ENCODE peak calls at places on chromosomes 13 and 19, in five cellular contexts. U, C, A, K and Q are unnamed samples.

GRCh38 chr19:23788415-23788814 is 29.7 kb upstream of the ZNF681 start:
- DNase-seq in U (no peak), C (no peak), A (no peak), K (no peak), Q (no peak)

GRCh38 chr13:33752631-33753030 is 65.3 kb upstream of the RFC3 start:
- DNase-seq in U (no peak), C (no peak), A (no peak), K (no peak), Q (no peak)

GRCh38 chr19:17944301-17944700 is 11.5 kb downstream of the CCDC124 start:
- DNase-seq in U (peak; percentile 27), C (no peak), A (no peak), K (no peak), Q (no peak)

GRCh38 chr19:8491574-8491973 is 10.9 kb downstream of the PRAM1 start:
- DNase-seq in U (no peak), C (no peak), A (no peak), K (no peak), Q (no peak)

GRCh38 chr13:102788683-102789082 is 10.1 kb downstream of the POGLUT2 start:
- DNase-seq in U (no peak), C (no peak), A (no peak), K (no peak), Q (no peak)

GRCh38 chr19:17830567-17831418 is 9.5 kb upstream of the INSL3 start:
- DNase-seq in U (no peak), C (peak; percentile 90), A (peak; percentile 40), K (peak; percentile 93), Q (peak; percentile 62)

GRCh38 chr13:25375727-25376358 is 4.1 kb downstream of the ATP8A2 start:
- DNase-seq in U (peak; percentile 5), C (no peak), A (no peak), K (peak; percentile 29), Q (peak; percentile 51)

GRCh38 chr19:55176116-55176515 is 4.0 kb downstream of the SYT5 start:
- DNase-seq in U (no peak), C (no peak), A (no peak), K (no peak), Q (no peak)

GRCh38 chr19:19335408-19336158 is 15.0 kb downstream of the MAU2 start:
- DNase-seq in U (no peak), C (no peak), A (no peak), K (no peak), Q (no peak)

GRCh38 chr19:16376649-16377048 is 52.0 kb downstream of the KLF2 start:
- DNase-seq in U (no peak), C (peak; percentile 31), A (no peak), K (peak; percentile 56), Q (peak; percentile 27)

DNA sequence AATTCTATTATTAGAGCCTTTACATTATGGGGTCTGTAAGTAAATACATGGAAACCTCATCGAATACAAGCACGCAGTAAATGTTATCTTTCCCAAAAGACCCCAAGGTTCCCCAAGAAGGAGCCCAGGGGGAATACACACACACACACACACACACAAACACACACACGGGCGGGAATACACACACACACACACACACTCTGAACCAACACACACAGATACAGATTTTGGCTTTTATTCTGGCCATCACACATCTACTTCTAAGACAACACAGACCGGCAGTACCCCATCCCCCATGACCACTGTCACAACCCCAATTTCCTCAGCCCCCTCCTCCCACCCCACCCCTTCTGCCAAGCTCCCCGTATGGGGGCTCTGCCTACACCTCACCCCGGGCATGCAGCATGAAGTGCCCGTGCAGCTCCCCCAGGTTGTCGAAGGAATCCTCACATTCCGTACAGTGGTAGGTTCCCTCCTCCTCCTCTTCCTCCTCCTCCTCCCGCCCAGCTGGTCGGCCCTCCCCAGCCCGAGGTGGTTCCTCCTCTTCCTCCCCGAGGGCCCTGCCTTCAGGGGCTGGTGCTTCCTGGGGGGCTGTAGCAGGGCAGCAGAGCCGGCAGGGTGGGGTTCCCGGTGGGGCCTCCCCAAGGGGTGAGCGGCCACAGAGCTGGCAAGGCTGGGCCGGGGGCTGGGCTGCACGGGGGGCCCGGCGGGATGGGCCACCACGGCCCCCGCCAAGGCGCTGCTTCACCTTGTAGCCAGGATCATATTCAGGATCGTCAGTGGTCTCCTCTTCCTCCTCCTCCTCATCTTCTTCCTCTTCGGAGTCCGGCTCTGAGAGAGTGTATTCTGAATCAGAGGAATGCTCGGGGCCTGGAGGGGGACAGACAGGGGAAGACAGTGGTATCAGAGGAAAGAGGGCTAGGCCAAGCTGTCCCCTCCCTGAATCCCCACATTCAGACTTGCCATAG is 4.4 kb upstream of the SRRM5 start:
- DNase-seq in U (no peak), C (no peak), A (no peak), K (no peak), Q (no peak)
- TF ChIP-seq CTCF in U (no peak), C (no peak), A (no peak), K (no peak), Q (no peak)

GRCh38 chr13:26971990-26972888 is 199.4 kb downstream of the USP12 start:
- DNase-seq in U (no peak), C (peak; percentile 84), A (no peak), K (no peak), Q (no peak)
- TF ChIP-seq CTCF in U (no peak), C (peak; percentile 50), A (peak; percentile 77), K (no peak), Q (peak; percentile 43)

GRCh38 chr19:45091031-45091918 is 1.7 kb upstream of the PPP1R37 start:
- DNase-seq in U (peak; percentile 95), C (peak; percentile 99), A (peak; percentile 85), K (peak; percentile 99), Q (peak; percentile 100)

GRCh38 chr19:45090598-45090997 is 2.4 kb upstream of the PPP1R37 start:
- DNase-seq in U (no peak), C (no peak), A (no peak), K (no peak), Q (no peak)

GRCh38 chr19:45094158-45094557 is 1.2 kb downstream of the PPP1R37 start:
- DNase-seq in U (no peak), C (no peak), A (no peak), K (no peak), Q (no peak)

GRCh38 chr19:45094707-45095106 is 1.7 kb downstream of the PPP1R37 start:
- DNase-seq in U (no peak), C (no peak), A (no peak), K (no peak), Q (no peak)

DNA sequence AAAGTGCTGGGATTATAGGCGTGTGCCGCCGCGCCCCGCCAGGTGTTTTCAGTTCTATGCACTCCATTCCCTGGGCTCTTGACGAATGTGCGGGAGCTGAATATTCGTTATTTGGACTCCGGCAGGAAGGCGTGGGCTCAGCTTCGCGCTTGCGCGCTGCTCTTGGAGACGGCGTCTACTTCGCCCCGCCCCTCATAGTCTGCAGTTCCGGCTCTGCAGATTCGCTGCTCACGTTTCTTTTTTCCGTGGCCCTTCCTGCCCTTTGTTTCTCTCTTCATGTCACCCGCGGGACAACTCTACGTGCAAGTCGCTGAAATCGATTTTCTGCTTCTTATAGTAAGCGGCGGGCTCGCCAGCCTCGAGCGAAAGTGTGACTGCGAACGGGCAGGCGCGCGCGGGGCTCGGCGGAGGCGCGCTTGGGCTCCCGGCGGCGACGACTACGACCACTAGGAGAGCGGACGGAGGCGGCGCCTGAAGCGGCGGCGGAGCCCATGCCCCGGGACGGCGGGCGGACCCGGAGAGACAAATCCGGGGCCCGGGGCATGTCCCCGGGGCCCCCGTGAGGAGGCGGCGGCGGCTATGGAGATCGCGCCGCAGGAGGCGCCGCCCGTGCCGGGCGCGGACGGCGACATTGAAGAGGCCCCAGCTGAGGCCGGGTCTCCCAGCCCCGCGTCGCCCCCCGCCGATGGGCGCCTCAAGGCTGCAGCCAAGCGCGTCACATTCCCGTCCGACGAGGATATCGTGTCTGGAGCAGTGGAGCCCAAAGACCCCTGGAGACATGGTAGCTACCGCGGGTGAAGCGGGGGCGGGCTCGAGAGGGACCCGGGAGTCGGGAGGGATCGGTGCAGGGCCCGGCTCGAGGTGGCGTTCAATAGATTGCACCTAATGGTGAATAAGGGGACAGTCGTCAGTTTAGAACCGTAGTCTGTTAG is at the start of gene PPP1R37:
- DNase-seq in U (peak; percentile 91), C (peak; percentile 93), A (peak; percentile 90), K (peak; percentile 92), Q (peak; percentile 89)
- TF ChIP-seq CTCF in U (peak; percentile 8), C (no peak), A (no peak), K (no peak), Q (peak; percentile 60)

GRCh38 chr13:110138009-110138699 is 168.8 kb downstream of the COL4A1 start:
- DNase-seq in U (no peak), C (peak; percentile 66), A (peak; percentile 40), K (no peak), Q (no peak)
- TF ChIP-seq CTCF in U (peak; percentile 15), C (no peak), A (peak; percentile 13), K (no peak), Q (peak; percentile 6)

DNA sequence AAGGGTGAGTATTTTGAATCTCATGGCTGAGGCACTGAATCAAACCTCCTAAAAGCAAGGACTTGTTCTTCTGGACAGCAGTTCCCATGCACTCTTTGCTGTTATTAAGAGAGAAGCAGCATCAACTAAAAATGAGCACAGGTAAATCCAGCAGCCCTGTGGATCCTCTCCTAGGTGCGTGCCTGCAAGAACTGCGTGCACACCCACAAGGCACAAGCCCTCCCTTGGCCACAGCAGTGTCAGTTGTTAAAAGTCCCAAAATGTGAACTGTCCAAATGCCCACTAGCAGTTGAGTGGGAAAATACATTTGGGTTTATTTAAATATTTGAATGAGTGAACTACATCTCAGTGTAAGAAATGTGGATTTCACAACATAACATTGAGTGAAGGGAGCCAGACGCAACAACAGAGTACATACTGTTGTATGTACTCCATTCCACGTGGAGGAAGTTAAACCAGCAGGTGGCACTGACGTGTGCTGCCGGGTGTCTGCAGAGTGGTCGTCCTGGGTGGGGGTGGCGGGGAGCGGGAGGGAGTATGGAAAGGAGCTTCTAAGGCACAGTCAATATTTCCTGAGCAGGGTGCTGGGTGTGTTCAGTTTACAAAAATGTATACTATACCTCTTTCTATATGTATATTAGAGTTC is 266.4 kb downstream of the NALCN start:
- DNase-seq in U (no peak), C (no peak), A (no peak), K (peak; percentile 63), Q (no peak)
- TF ChIP-seq CTCF in U (peak; percentile 65), C (no peak), A (peak; percentile 49), K (peak; percentile 34), Q (peak; percentile 50)

GRCh38 chr13:44955421-44955820 is 33.9 kb downstream of the NUFIP1 start:
- DNase-seq in U (no peak), C (no peak), A (no peak), K (no peak), Q (no peak)

GRCh38 chr13:44952671-44953070 is 36.6 kb downstream of the NUFIP1 start:
- DNase-seq in U (no peak), C (no peak), A (no peak), K (no peak), Q (no peak)

GRCh38 chr13:44954210-44954609 is 35.1 kb downstream of the NUFIP1 start:
- DNase-seq in U (no peak), C (no peak), A (no peak), K (no peak), Q (no peak)

DNA sequence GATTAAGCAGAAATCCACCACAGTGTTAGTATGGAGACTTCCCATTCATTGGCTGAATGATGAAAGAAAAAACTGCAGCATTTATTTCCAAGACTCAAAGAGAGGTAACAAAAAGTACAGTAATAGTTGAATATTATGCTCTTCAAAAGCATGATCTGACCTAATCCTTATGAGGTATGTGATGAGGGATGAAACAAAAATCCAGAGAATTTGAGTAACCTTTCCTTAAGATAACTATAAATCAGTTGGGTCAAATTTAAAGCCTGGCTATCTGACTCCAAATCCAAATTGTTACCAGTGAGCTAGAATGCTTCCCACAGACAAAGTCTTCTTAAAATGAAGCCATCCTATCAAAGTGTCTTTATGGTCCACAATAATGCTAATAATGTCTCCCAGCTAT is 38.1 kb downstream of the NUFIP1 start:
- DNase-seq in U (no peak), C (no peak), A (no peak), K (no peak), Q (no peak)
- TF ChIP-seq CTCF in U (no peak), C (no peak), A (no peak), K (no peak), Q (no peak)